ENCODE peak calls at places on chromosomes 4 and X, in five cellular contexts. M, J, H, X and Z are unnamed samples.

GRCh38 chr4:84615355-84615754 is 32.4 kb downstream of the CDS1 start:
- DNase-seq in M (no peak), J (no peak), H (no peak), X (no peak), Z (no peak)

GRCh38 chrX:108734426-108734825 is 1.9 kb downstream of the IRS4 start:
- DNase-seq in M (no peak), J (no peak), H (no peak), X (no peak), Z (no peak)

GRCh38 chrX:132692066-132692465 is 203.2 kb upstream of the MBNL3 start:
- DNase-seq in M (no peak), J (no peak), H (no peak), X (no peak), Z (no peak)

GRCh38 chr4:119025440-119025839 is 110.2 kb upstream of the MYOZ2 start:
- DNase-seq in M (no peak), J (no peak), H (peak; percentile 84), X (peak; percentile 48), Z (peak; percentile 20)

GRCh38 chr4:24488399-24489164 is 95.8 kb downstream of the DHX15 start:
- DNase-seq in M (peak; percentile 81), J (no peak), H (peak; percentile 80), X (peak; percentile 87), Z (peak; percentile 81)

GRCh38 chr4:29588615-29589014 is 1131.6 kb upstream of the PCDH7 start:
- DNase-seq in M (no peak), J (no peak), H (no peak), X (no peak), Z (no peak)

GRCh38 chrX:136325377-136325776 is 24.6 kb downstream of the ADGRG4 start:
- DNase-seq in M (no peak), J (no peak), H (no peak), X (no peak), Z (no peak)

GRCh38 chr4:6885953-6886557 is 23.6 kb upstream of the TBC1D14 start:
- DNase-seq in M (no peak), J (no peak), H (peak; percentile 71), X (peak; percentile 49), Z (peak; percentile 60)

GRCh38 chr4:37689353-37689752 is 3.2 kb upstream of the RELL1 start:
- DNase-seq in M (no peak), J (no peak), H (peak; percentile 44), X (no peak), Z (no peak)

GRCh38 chrX:38516196-38516595 is 45.1 kb upstream of the TSPAN7 start:
- DNase-seq in M (no peak), J (no peak), H (no peak), X (no peak), Z (no peak)

GRCh38 chrX:38515291-38515690 is 46.1 kb upstream of the TSPAN7 start:
- DNase-seq in M (no peak), J (no peak), H (no peak), X (no peak), Z (no peak)

GRCh38 chrX:38519651-38520050 is 41.7 kb upstream of the TSPAN7 start:
- DNase-seq in M (no peak), J (no peak), H (no peak), X (no peak), Z (no peak)

GRCh38 chrX:38513087-38513742 is 48.1 kb upstream of the TSPAN7 start:
- DNase-seq in M (no peak), J (no peak), H (no peak), X (no peak), Z (no peak)

DNA sequence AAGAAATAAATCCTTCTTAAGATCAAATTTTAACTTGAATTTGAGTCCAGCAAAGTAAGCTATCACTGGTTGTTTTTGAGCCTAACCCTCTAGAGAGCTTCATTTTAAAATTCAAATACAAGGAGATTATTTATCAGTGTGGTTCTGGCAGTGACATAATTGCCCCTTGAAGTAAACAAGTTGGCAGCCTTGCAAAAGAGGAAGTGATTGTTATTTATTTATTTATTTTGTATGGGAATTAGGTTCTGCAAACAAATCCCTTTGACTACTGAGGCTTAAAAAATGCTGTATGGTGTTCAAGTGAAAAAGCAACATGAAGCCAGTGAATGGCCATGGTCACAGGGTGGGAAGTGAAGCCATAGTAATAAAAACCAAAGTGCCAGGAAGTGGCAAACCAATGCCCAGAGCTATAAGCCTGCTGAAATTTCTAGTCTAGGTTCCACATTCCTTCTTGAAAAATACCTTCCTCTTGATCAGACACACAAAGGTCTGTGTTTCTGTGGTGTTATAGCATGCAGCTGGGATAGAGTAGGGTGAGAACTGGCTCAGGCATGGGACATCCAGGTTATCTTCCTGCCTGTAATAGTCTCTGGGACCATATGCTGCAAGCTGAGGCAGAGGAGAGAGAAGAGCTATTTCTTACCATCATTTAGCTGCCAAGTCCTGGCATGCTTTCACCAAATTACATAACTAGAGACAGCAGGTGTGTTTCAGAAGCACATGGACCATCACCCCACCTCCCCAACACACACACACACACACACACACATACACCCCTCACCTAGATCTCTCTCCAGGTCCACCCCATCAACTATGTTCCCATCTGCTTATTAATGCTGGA is 47.1 kb upstream of the TSPAN7 start:
- DNase-seq in M (no peak), J (no peak), H (no peak), X (no peak), Z (no peak)
- TF ChIP-seq CTCF in M (no peak), J (no peak), H (no peak), X (no peak), Z (no peak)

GRCh38 chr4:52172166-52172565 is 121.1 kb downstream of the SPATA18 start:
- DNase-seq in M (peak; percentile 8), J (no peak), H (peak; percentile 44), X (no peak), Z (no peak)
- TF ChIP-seq CTCF in M (peak; percentile 38), J (no peak), H (peak; percentile 58), X (no peak), Z (no peak)

GRCh38 chr4:152436384-152436783 is 99.5 kb downstream of the FBXW7 start:
- DNase-seq in M (no peak), J (no peak), H (no peak), X (no peak), Z (no peak)

GRCh38 chr4:152431784-152432183 is 104.1 kb downstream of the FBXW7 start:
- DNase-seq in M (no peak), J (no peak), H (no peak), X (no peak), Z (no peak)

GRCh38 chr4:152431287-152431686 is 104.6 kb downstream of the FBXW7 start:
- DNase-seq in M (no peak), J (no peak), H (no peak), X (no peak), Z (no peak)

GRCh38 chr4:152430507-152430906 is 105.4 kb downstream of the FBXW7 start:
- DNase-seq in M (no peak), J (no peak), H (no peak), X (no peak), Z (no peak)

GRCh38 chr4:152434011-152434410 is 101.9 kb downstream of the FBXW7 start:
- DNase-seq in M (no peak), J (no peak), H (no peak), X (no peak), Z (no peak)
- TF ChIP-seq CTCF in M (no peak), J (no peak), H (no peak), X (no peak), Z (no peak)

GRCh38 chrX:71909956-71910355 is 689 bp upstream of the NHSL2 start:
- DNase-seq in M (peak; percentile 76), J (no peak), H (peak; percentile 25), X (no peak), Z (no peak)
- TF ChIP-seq CTCF in M (peak; percentile 56), J (peak; percentile 41), H (peak; percentile 58), X (no peak), Z (no peak)